ENCODE peak calls at places on chromosomes 3 and 15, in six cellular contexts. One of them, this sample, is unnamed.

GRCh38 chr3:114508976-114509375 is 215.1 kb downstream of the TIGIT start:
- DNase-seq in stomach: no peak
- DNase-seq in germinal center: no peak
- DNase-seq in omental fat pad: no peak
- DNase-seq in stimulated activated CD4-positive, alpha-beta T cell treated with anti-CD3 and anti-CD28 coated beads, Interleukin-1b, Interleukin-23, amount 100 ng/mL, for 4 hours: no peak
- DNase-seq in body of pancreas: no peak
- DNase-seq in this sample: no peak

GRCh38 chr3:194537732-194538247 is 51.0 kb upstream of the ATP13A3 start:
- DNase-seq in germinal center: no peak
- DNase-seq in omental fat pad: no peak
- DNase-seq in stomach: peak; percentile 61
- DNase-seq in body of pancreas: peak; percentile 50
- DNase-seq in stimulated activated CD4-positive, alpha-beta T cell treated with anti-CD3 and anti-CD28 coated beads, Interleukin-1b, Interleukin-23, amount 100 ng/mL, for 4 hours: no peak
- DNase-seq in this sample: peak; percentile 92

GRCh38 chr15:38253448-38253847 is 812 bp downstream of the SPRED1 start:
- DNase-seq in stimulated activated CD4-positive, alpha-beta T cell treated with anti-CD3 and anti-CD28 coated beads, Interleukin-1b, Interleukin-23, amount 100 ng/mL, for 4 hours: no peak
- DNase-seq in germinal center: no peak
- DNase-seq in stomach: no peak
- DNase-seq in omental fat pad: no peak
- DNase-seq in body of pancreas: no peak
- DNase-seq in this sample: peak; percentile 83

GRCh38 chr15:67170143-67170885 is 84.1 kb downstream of the AAGAB start:
- DNase-seq in germinal center: no peak
- DNase-seq in stomach: no peak
- DNase-seq in omental fat pad: no peak
- DNase-seq in stimulated activated CD4-positive, alpha-beta T cell treated with anti-CD3 and anti-CD28 coated beads, Interleukin-1b, Interleukin-23, amount 100 ng/mL, for 4 hours: no peak
- DNase-seq in body of pancreas: no peak
- DNase-seq in this sample: no peak

GRCh38 chr3:134008630-134009156 is 21.0 kb downstream of the SLCO2A1 start:
- DNase-seq in stomach: no peak
- DNase-seq in germinal center: no peak
- DNase-seq in body of pancreas: no peak
- DNase-seq in omental fat pad: no peak
- DNase-seq in stimulated activated CD4-positive, alpha-beta T cell treated with anti-CD3 and anti-CD28 coated beads, Interleukin-1b, Interleukin-23, amount 100 ng/mL, for 4 hours: no peak
- DNase-seq in this sample: no peak

GRCh38 chr3:133775835-133776234 is 29.6 kb downstream of the TF start:
- DNase-seq in stomach: no peak
- DNase-seq in body of pancreas: no peak
- DNase-seq in germinal center: no peak
- DNase-seq in stimulated activated CD4-positive, alpha-beta T cell treated with anti-CD3 and anti-CD28 coated beads, Interleukin-1b, Interleukin-23, amount 100 ng/mL, for 4 hours: no peak
- DNase-seq in omental fat pad: no peak
- DNase-seq in this sample: no peak

GRCh38 chr15:54681578-54681977 is 515.2 kb downstream of the RSL24D1 start:
- DNase-seq in stomach: no peak
- DNase-seq in body of pancreas: no peak
- DNase-seq in germinal center: no peak
- DNase-seq in omental fat pad: no peak
- DNase-seq in stimulated activated CD4-positive, alpha-beta T cell treated with anti-CD3 and anti-CD28 coated beads, Interleukin-1b, Interleukin-23, amount 100 ng/mL, for 4 hours: no peak
- DNase-seq in this sample: no peak

GRCh38 chr3:53862241-53862640 is 15.9 kb downstream of the IL17RB start:
- DNase-seq in stomach: no peak
- DNase-seq in stimulated activated CD4-positive, alpha-beta T cell treated with anti-CD3 and anti-CD28 coated beads, Interleukin-1b, Interleukin-23, amount 100 ng/mL, for 4 hours: no peak
- DNase-seq in body of pancreas: no peak
- DNase-seq in germinal center: no peak
- DNase-seq in omental fat pad: no peak
- DNase-seq in this sample: no peak

GRCh38 chr3:53238051-53238850 is 17.6 kb downstream of the TKT start:
- DNase-seq in germinal center: no peak
- DNase-seq in stomach: peak; percentile 51
- DNase-seq in omental fat pad: no peak
- DNase-seq in body of pancreas: no peak
- DNase-seq in stimulated activated CD4-positive, alpha-beta T cell treated with anti-CD3 and anti-CD28 coated beads, Interleukin-1b, Interleukin-23, amount 100 ng/mL, for 4 hours: no peak
- DNase-seq in this sample: peak; percentile 98

GRCh38 chr3:45994661-45995369 is 809 bp downstream of the FYCO1 start:
- DNase-seq in stimulated activated CD4-positive, alpha-beta T cell treated with anti-CD3 and anti-CD28 coated beads, Interleukin-1b, Interleukin-23, amount 100 ng/mL, for 4 hours: peak; percentile 18
- DNase-seq in stomach: no peak
- DNase-seq in body of pancreas: no peak
- DNase-seq in germinal center: peak; percentile 13
- DNase-seq in omental fat pad: no peak
- DNase-seq in this sample: no peak

GRCh38 chr15:34361278-34361677 is 5.7 kb downstream of the LPCAT4 start:
- DNase-seq in stimulated activated CD4-positive, alpha-beta T cell treated with anti-CD3 and anti-CD28 coated beads, Interleukin-1b, Interleukin-23, amount 100 ng/mL, for 4 hours: no peak
- DNase-seq in omental fat pad: no peak
- DNase-seq in body of pancreas: no peak
- DNase-seq in stomach: no peak
- DNase-seq in germinal center: no peak
- DNase-seq in this sample: no peak

GRCh38 chr3:129398803-129399144 is 29.7 kb downstream of the EFCAB12 start:
- DNase-seq in germinal center: peak; percentile 30
- DNase-seq in omental fat pad: no peak
- DNase-seq in stimulated activated CD4-positive, alpha-beta T cell treated with anti-CD3 and anti-CD28 coated beads, Interleukin-1b, Interleukin-23, amount 100 ng/mL, for 4 hours: no peak
- DNase-seq in body of pancreas: peak; percentile 20
- DNase-seq in stomach: peak; percentile 26
- DNase-seq in this sample: no peak

GRCh38 chr15:51842265-51842664 is 12.8 kb downstream of the TMOD3 start:
- DNase-seq in body of pancreas: no peak
- DNase-seq in omental fat pad: no peak
- DNase-seq in stimulated activated CD4-positive, alpha-beta T cell treated with anti-CD3 and anti-CD28 coated beads, Interleukin-1b, Interleukin-23, amount 100 ng/mL, for 4 hours: no peak
- DNase-seq in germinal center: no peak
- DNase-seq in stomach: no peak
- DNase-seq in this sample: no peak

GRCh38 chr3:34569437-34569836 is 771.0 kb downstream of the PDCD6IP start:
- DNase-seq in stomach: no peak
- DNase-seq in omental fat pad: no peak
- DNase-seq in body of pancreas: no peak
- DNase-seq in stimulated activated CD4-positive, alpha-beta T cell treated with anti-CD3 and anti-CD28 coated beads, Interleukin-1b, Interleukin-23, amount 100 ng/mL, for 4 hours: no peak
- DNase-seq in germinal center: no peak
- DNase-seq in this sample: no peak

GRCh38 chr3:45693941-45694521 is 4.8 kb downstream of the SACM1L start:
- DNase-seq in germinal center: no peak
- DNase-seq in stimulated activated CD4-positive, alpha-beta T cell treated with anti-CD3 and anti-CD28 coated beads, Interleukin-1b, Interleukin-23, amount 100 ng/mL, for 4 hours: no peak
- DNase-seq in stomach: no peak
- DNase-seq in body of pancreas: no peak
- DNase-seq in omental fat pad: no peak
- DNase-seq in this sample: no peak

GRCh38 chr15:20349774-20350498 is 191.7 kb downstream of the GOLGA6L6 start:
- DNase-seq in stomach: peak; percentile 25
- DNase-seq in germinal center: no peak
- DNase-seq in omental fat pad: peak; percentile 24
- DNase-seq in stimulated activated CD4-positive, alpha-beta T cell treated with anti-CD3 and anti-CD28 coated beads, Interleukin-1b, Interleukin-23, amount 100 ng/mL, for 4 hours: no peak
- DNase-seq in body of pancreas: peak; percentile 13
- DNase-seq in this sample: no peak

GRCh38 chr15:55915876-55916567 is 77.4 kb downstream of the NEDD4 start:
- DNase-seq in omental fat pad: no peak
- DNase-seq in stomach: no peak
- DNase-seq in body of pancreas: no peak
- DNase-seq in germinal center: no peak
- DNase-seq in stimulated activated CD4-positive, alpha-beta T cell treated with anti-CD3 and anti-CD28 coated beads, Interleukin-1b, Interleukin-23, amount 100 ng/mL, for 4 hours: no peak
- DNase-seq in this sample: no peak

GRCh38 chr3:186418601-186419238 is 56.7 kb upstream of the DGKG start:
- DNase-seq in stimulated activated CD4-positive, alpha-beta T cell treated with anti-CD3 and anti-CD28 coated beads, Interleukin-1b, Interleukin-23, amount 100 ng/mL, for 4 hours: no peak
- DNase-seq in germinal center: no peak
- DNase-seq in omental fat pad: no peak
- DNase-seq in body of pancreas: peak; percentile 77
- DNase-seq in stomach: no peak
- DNase-seq in this sample: no peak

GRCh38 chr3:195041871-195042740 is 228.9 kb downstream of the XXYLT1 start:
- DNase-seq in stomach: peak; percentile 16
- DNase-seq in omental fat pad: no peak
- DNase-seq in body of pancreas: no peak
- DNase-seq in germinal center: no peak
- DNase-seq in stimulated activated CD4-positive, alpha-beta T cell treated with anti-CD3 and anti-CD28 coated beads, Interleukin-1b, Interleukin-23, amount 100 ng/mL, for 4 hours: no peak
- DNase-seq in this sample: no peak

GRCh38 chr3:170651260-170651845 is 65.5 kb upstream of the SLC7A14 start:
- DNase-seq in stomach: no peak
- DNase-seq in omental fat pad: no peak
- DNase-seq in stimulated activated CD4-positive, alpha-beta T cell treated with anti-CD3 and anti-CD28 coated beads, Interleukin-1b, Interleukin-23, amount 100 ng/mL, for 4 hours: no peak
- DNase-seq in germinal center: no peak
- DNase-seq in body of pancreas: no peak
- DNase-seq in this sample: no peak

GRCh38 chr15:90022905-90023700 is 22.0 kb downstream of the ZNF710 start:
- DNase-seq in stimulated activated CD4-positive, alpha-beta T cell treated with anti-CD3 and anti-CD28 coated beads, Interleukin-1b, Interleukin-23, amount 100 ng/mL, for 4 hours: no peak
- DNase-seq in body of pancreas: no peak
- DNase-seq in stomach: no peak
- DNase-seq in omental fat pad: no peak
- DNase-seq in germinal center: no peak
- DNase-seq in this sample: no peak

GRCh38 chr3:153026026-153026425 is 136.0 kb upstream of the RAP2B start:
- DNase-seq in body of pancreas: no peak
- DNase-seq in stimulated activated CD4-positive, alpha-beta T cell treated with anti-CD3 and anti-CD28 coated beads, Interleukin-1b, Interleukin-23, amount 100 ng/mL, for 4 hours: no peak
- DNase-seq in stomach: no peak
- DNase-seq in germinal center: no peak
- DNase-seq in omental fat pad: no peak
- DNase-seq in this sample: no peak

GRCh38 chr3:169668081-169668956 is 4.8 kb upstream of the MECOM start:
- DNase-seq in stomach: peak; percentile 64
- DNase-seq in stimulated activated CD4-positive, alpha-beta T cell treated with anti-CD3 and anti-CD28 coated beads, Interleukin-1b, Interleukin-23, amount 100 ng/mL, for 4 hours: no peak
- DNase-seq in body of pancreas: peak; percentile 55
- DNase-seq in omental fat pad: no peak
- DNase-seq in germinal center: peak; percentile 43
- DNase-seq in this sample: no peak

GRCh38 chr3:45715945-45716344 is 26.7 kb downstream of the SACM1L start:
- DNase-seq in omental fat pad: no peak
- DNase-seq in stomach: no peak
- DNase-seq in germinal center: no peak
- DNase-seq in body of pancreas: no peak
- DNase-seq in stimulated activated CD4-positive, alpha-beta T cell treated with anti-CD3 and anti-CD28 coated beads, Interleukin-1b, Interleukin-23, amount 100 ng/mL, for 4 hours: no peak
- DNase-seq in this sample: no peak

GRCh38 chr15:42891569-42891968 is 29.0 kb downstream of the TTBK2 start:
- DNase-seq in germinal center: no peak
- DNase-seq in stomach: no peak
- DNase-seq in body of pancreas: no peak
- DNase-seq in omental fat pad: no peak
- DNase-seq in stimulated activated CD4-positive, alpha-beta T cell treated with anti-CD3 and anti-CD28 coated beads, Interleukin-1b, Interleukin-23, amount 100 ng/mL, for 4 hours: no peak
- DNase-seq in this sample: no peak

GRCh38 chr15:88904257-88904807 is 8.8 kb downstream of the MFGE8 start:
- DNase-seq in stimulated activated CD4-positive, alpha-beta T cell treated with anti-CD3 and anti-CD28 coated beads, Interleukin-1b, Interleukin-23, amount 100 ng/mL, for 4 hours: no peak
- DNase-seq in body of pancreas: no peak
- DNase-seq in germinal center: no peak
- DNase-seq in stomach: no peak
- DNase-seq in omental fat pad: no peak
- DNase-seq in this sample: no peak

GRCh38 chr3:24566927-24567326 is 72.3 kb upstream of the THRB start:
- DNase-seq in stomach: no peak
- DNase-seq in stimulated activated CD4-positive, alpha-beta T cell treated with anti-CD3 and anti-CD28 coated beads, Interleukin-1b, Interleukin-23, amount 100 ng/mL, for 4 hours: no peak
- DNase-seq in body of pancreas: no peak
- DNase-seq in germinal center: no peak
- DNase-seq in omental fat pad: no peak
- DNase-seq in this sample: no peak

GRCh38 chr3:40924559-40925058 is 274.7 kb upstream of the CTNNB1 start:
- DNase-seq in body of pancreas: no peak
- DNase-seq in stomach: no peak
- DNase-seq in stimulated activated CD4-positive, alpha-beta T cell treated with anti-CD3 and anti-CD28 coated beads, Interleukin-1b, Interleukin-23, amount 100 ng/mL, for 4 hours: no peak
- DNase-seq in germinal center: no peak
- DNase-seq in omental fat pad: no peak
- DNase-seq in this sample: no peak

GRCh38 chr3:56860948-56861347 is 59.2 kb upstream of the ARHGEF3 start:
- DNase-seq in omental fat pad: no peak
- DNase-seq in body of pancreas: no peak
- DNase-seq in germinal center: no peak
- DNase-seq in stomach: no peak
- DNase-seq in stimulated activated CD4-positive, alpha-beta T cell treated with anti-CD3 and anti-CD28 coated beads, Interleukin-1b, Interleukin-23, amount 100 ng/mL, for 4 hours: no peak
- DNase-seq in this sample: no peak

GRCh38 chr3:14235003-14235876 is 56.6 kb downstream of the LSM3 start:
- DNase-seq in germinal center: no peak
- DNase-seq in omental fat pad: no peak
- DNase-seq in body of pancreas: no peak
- DNase-seq in stomach: peak; percentile 44
- DNase-seq in stimulated activated CD4-positive, alpha-beta T cell treated with anti-CD3 and anti-CD28 coated beads, Interleukin-1b, Interleukin-23, amount 100 ng/mL, for 4 hours: no peak
- DNase-seq in this sample: no peak

GRCh38 chr3:72152551-72153476 is 367.9 kb upstream of the PROK2 start:
- DNase-seq in stomach: peak; percentile 91
- DNase-seq in stimulated activated CD4-positive, alpha-beta T cell treated with anti-CD3 and anti-CD28 coated beads, Interleukin-1b, Interleukin-23, amount 100 ng/mL, for 4 hours: no peak
- DNase-seq in body of pancreas: peak; percentile 81
- DNase-seq in germinal center: no peak
- DNase-seq in omental fat pad: no peak
- DNase-seq in this sample: no peak

GRCh38 chr15:29141908-29142747 is 127.5 kb downstream of the NSMCE3 start:
- DNase-seq in stimulated activated CD4-positive, alpha-beta T cell treated with anti-CD3 and anti-CD28 coated beads, Interleukin-1b, Interleukin-23, amount 100 ng/mL, for 4 hours: no peak
- DNase-seq in body of pancreas: no peak
- DNase-seq in germinal center: no peak
- DNase-seq in stomach: no peak
- DNase-seq in omental fat pad: no peak
- DNase-seq in this sample: no peak

GRCh38 chr3:61537366-61537765 is 24.0 kb upstream of the PTPRG start:
- DNase-seq in stimulated activated CD4-positive, alpha-beta T cell treated with anti-CD3 and anti-CD28 coated beads, Interleukin-1b, Interleukin-23, amount 100 ng/mL, for 4 hours: no peak
- DNase-seq in omental fat pad: no peak
- DNase-seq in germinal center: no peak
- DNase-seq in stomach: no peak
- DNase-seq in body of pancreas: no peak
- DNase-seq in this sample: no peak

GRCh38 chr3:55780913-55781312 is 293.8 kb upstream of the WNT5A start:
- DNase-seq in body of pancreas: no peak
- DNase-seq in germinal center: no peak
- DNase-seq in omental fat pad: no peak
- DNase-seq in stomach: no peak
- DNase-seq in stimulated activated CD4-positive, alpha-beta T cell treated with anti-CD3 and anti-CD28 coated beads, Interleukin-1b, Interleukin-23, amount 100 ng/mL, for 4 hours: no peak
- DNase-seq in this sample: no peak

GRCh38 chr3:49132437-49133225 is at the start of gene LAMB2:
- DNase-seq in stimulated activated CD4-positive, alpha-beta T cell treated with anti-CD3 and anti-CD28 coated beads, Interleukin-1b, Interleukin-23, amount 100 ng/mL, for 4 hours: no peak
- DNase-seq in germinal center: no peak
- DNase-seq in omental fat pad: peak; percentile 54
- DNase-seq in stomach: peak; percentile 77
- DNase-seq in body of pancreas: peak; percentile 78
- DNase-seq in this sample: peak; percentile 54

GRCh38 chr3:50068134-50068533 is 20.6 kb upstream of the RBM5 start:
- DNase-seq in stimulated activated CD4-positive, alpha-beta T cell treated with anti-CD3 and anti-CD28 coated beads, Interleukin-1b, Interleukin-23, amount 100 ng/mL, for 4 hours: no peak
- DNase-seq in omental fat pad: no peak
- DNase-seq in body of pancreas: no peak
- DNase-seq in stomach: no peak
- DNase-seq in germinal center: no peak
- DNase-seq in this sample: no peak

GRCh38 chr3:134281912-134282658 is 31.4 kb upstream of the RYK start:
- DNase-seq in stimulated activated CD4-positive, alpha-beta T cell treated with anti-CD3 and anti-CD28 coated beads, Interleukin-1b, Interleukin-23, amount 100 ng/mL, for 4 hours: no peak
- DNase-seq in germinal center: no peak
- DNase-seq in stomach: no peak
- DNase-seq in omental fat pad: no peak
- DNase-seq in body of pancreas: no peak
- DNase-seq in this sample: no peak

GRCh38 chr15:51536965-51537574 is 85.5 kb downstream of the DMXL2 start:
- DNase-seq in germinal center: peak; percentile 4
- DNase-seq in stomach: no peak
- DNase-seq in stimulated activated CD4-positive, alpha-beta T cell treated with anti-CD3 and anti-CD28 coated beads, Interleukin-1b, Interleukin-23, amount 100 ng/mL, for 4 hours: no peak
- DNase-seq in omental fat pad: no peak
- DNase-seq in body of pancreas: no peak
- DNase-seq in this sample: no peak